ENCODE peak calls at places on chromosomes 2 and 18, in nine cellular contexts. L is AG09309, T is psoas muscle, J is retina, M is NCI-H2171, N is SK-N-DZ, C is BE2C, I is vagina, G is Right ventricle myocardium superior. R is an unnamed sample.

GRCh38 chr2:180442860-180443644 is 436.0 kb upstream of the CWC22 start:
- DNase-seq in M (no peak), N (no peak), T (no peak), I (no peak), C (no peak), G (no peak), J (no peak), L (no peak), R (no peak)

GRCh38 chr2:64889803-64890202 is 99.4 kb upstream of the SLC1A4 start:
- DNase-seq in C (no peak), L (no peak), T (no peak), J (no peak), I (no peak), M (no peak), G (no peak), N (no peak), R (no peak)

GRCh38 chr18:58102020-58102419 is 58.0 kb downstream of the NEDD4L start:
- DNase-seq in L (no peak), T (no peak), M (no peak), J (no peak), N (no peak), I (no peak), C (no peak), G (no peak), R (no peak)

GRCh38 chr2:88450925-88451575 is 1.4 kb downstream of the FOXI3 start:
- DNase-seq in L (no peak), C (no peak), N (no peak), T (no peak), G (no peak), M (no peak), I (no peak), J (no peak), R (peak; percentile 6)

GRCh38 chr18:32469691-32470131 is 971 bp downstream of the GAREM1 start:
- DNase-seq in C (no peak), J (no peak), L (no peak), T (no peak), I (no peak), M (no peak), G (no peak), N (no peak), R (no peak)

GRCh38 chr18:23238152-23238531 is 102.9 kb downstream of the CABLES1 start:
- DNase-seq in T (no peak), N (no peak), G (no peak), L (no peak), C (no peak), J (no peak), I (no peak), M (no peak), R (no peak)

GRCh38 chr2:34656632-34657031 is 1057.5 kb upstream of the FAM98A start:
- DNase-seq in L (no peak), C (no peak), G (no peak), N (no peak), I (no peak), J (no peak), T (no peak), M (no peak), R (no peak)

GRCh38 chr2:9467687-9468086 is 6.7 kb upstream of the IAH1 start:
- DNase-seq in C (no peak), T (no peak), L (no peak), J (no peak), G (no peak), I (no peak), M (no peak), N (no peak), R (no peak)

GRCh38 chr2:84963692-84964405 is 7.1 kb upstream of the KCMF1 start:
- DNase-seq in L (no peak), N (no peak), J (no peak), T (no peak), C (no peak), M (no peak), G (no peak), I (no peak), R (no peak)

GRCh38 chr2:203399031-203399430 is 70.8 kb downstream of the ABI2 start:
- DNase-seq in G (no peak), M (no peak), I (no peak), J (no peak), L (no peak), N (no peak), C (no peak), T (no peak), R (no peak)

R was measured in NCI-H748 treated with DMSO at 0.1 percent for 48 hours.